ENCODE peak calls at places on chromosome 2, in eight cellular contexts. F is GM19239; J is HFFc6; P is CD8-positive, alpha-beta T cell; M is stimulated activated CD8-positive, alpha-beta memory T cell treated with anti-CD3 and anti-CD28 coated beads, Interleukin-7, amount 100 ng/mL, for 24 hours; S is activated effector memory CD4-positive, alpha-beta T cell treated with Interleukin-2 at 50 U/mL for 16 hours; E is activated naive CD8-positive, alpha-beta T cell treated with anti-CD3 and anti-CD28 coated beads, Interleukin-2, amount 10 ng/mL, durations not matched to agents 7 days and 5 days; T is breast epithelium. W is an unnamed sample.
A peak's percentile ranks its signal among the peaks of the same experiment; 100 is the strongest.

GRCh38 chr2:207869784-207870778 is 100.4 kb upstream of the FZD5 start:
- DNase-seq in F (no peak), T (no peak), P (no peak), S (no peak), E (no peak), J (peak; percentile 78), M (no peak), W (no peak)

GRCh38 chr2:238997137-238997390 is 149.2 kb downstream of the TWIST2 start:
- DNase-seq in S (no peak), F (no peak), J (no peak), E (no peak), T (no peak), M (no peak), P (no peak), W (no peak)

GRCh38 chr2:158202151-158202778 is 100.6 kb downstream of the UPP2 start:
- DNase-seq in F (no peak), J (no peak), P (no peak), T (no peak), S (no peak), M (no peak), E (no peak), W (no peak)

GRCh38 chr2:154614906-154615305 is 83.6 kb upstream of the KCNJ3 start:
- DNase-seq in J (no peak), F (no peak), E (no peak), M (no peak), P (no peak), S (no peak), T (no peak), W (no peak)

GRCh38 chr2:233714164-233714563 is 1.5 kb downstream of the UGT1A5 start:
- DNase-seq in S (no peak), F (no peak), M (no peak), E (no peak), P (no peak), T (no peak), J (no peak), W (no peak)

GRCh38 chr2:37324536-37324785 is 172 bp downstream of the PRKD3 start:
- DNase-seq in P (peak; percentile 73), T (peak; percentile 71), E (no peak), J (peak; percentile 53), M (peak; percentile 35), F (no peak), S (no peak), W (peak; percentile 53)

GRCh38 chr2:132620115-132620514 is 49.9 kb downstream of the LYPD1 start:
- DNase-seq in F (no peak), T (no peak), J (peak; percentile 25), S (no peak), E (no peak), M (no peak), P (no peak), W (no peak)

GRCh38 chr2:36301843-36302242 is 53.7 kb upstream of the CRIM1 start:
- DNase-seq in J (no peak), E (no peak), F (no peak), T (no peak), M (no peak), P (no peak), S (no peak), W (no peak)

GRCh38 chr2:159064446-159065301 is 96.2 kb downstream of the TANC1 start:
- DNase-seq in M (no peak), J (peak; percentile 41), E (no peak), T (no peak), S (no peak), F (no peak), P (no peak), W (no peak)

GRCh38 chr2:143852748-143853147 is 667.2 kb downstream of the ZEB2 start:
- DNase-seq in M (no peak), J (no peak), P (no peak), S (no peak), E (no peak), T (no peak), F (no peak), W (no peak)

W was measured in activated gamma-delta T cell treated with anti-CD3 and anti-CD28 coated beads, Interleukin-2, amount 50 U/mL, for 16 hours.